ENCODE peak calls at places on chromosomes 6 and 20, in seven cellular contexts. C, G, E, Z, F, W and R are unnamed samples.

GRCh38 chr6:139112146-139112545 is 22.7 kb upstream of the HECA start:
- DNase-seq in F (no peak), W (peak; percentile 58), E (no peak), Z (peak; percentile 32), C (peak; percentile 22), G (no peak), R (no peak)

GRCh38 chr20:40293740-40294139 is 395.3 kb downstream of the MAFB start:
- DNase-seq in W (no peak), F (no peak), Z (no peak), E (no peak), G (no peak), C (no peak), R (no peak)

GRCh38 chr20:13554706-13555105 is 84.0 kb downstream of the TASP1 start:
- DNase-seq in G (no peak), E (no peak), W (no peak), F (no peak), Z (no peak), C (peak; percentile 44), R (no peak)

GRCh38 chr6:14477559-14477958 is 360.0 kb downstream of the CD83 start:
- DNase-seq in F (no peak), E (no peak), G (no peak), C (no peak), W (no peak), Z (no peak), R (no peak)

GRCh38 chr20:64188682-64189529 is 24.7 kb downstream of the MYT1 start:
- DNase-seq in W (no peak), F (no peak), G (peak; percentile 63), Z (peak; percentile 83), E (peak; percentile 56), C (peak; percentile 69), R (peak; percentile 76)

GRCh38 chr20:5205348-5206210 is 78.8 kb downstream of the CDS2 start:
- DNase-seq in G (peak; percentile 73), C (peak; percentile 76), Z (peak; percentile 88), F (peak; percentile 86), E (peak; percentile 78), W (peak; percentile 63), R (peak; percentile 84)

GRCh38 chr6:169976301-169977081 is 225.1 kb downstream of the ERMARD start:
- DNase-seq in W (no peak), F (no peak), E (no peak), Z (peak; percentile 21), G (no peak), C (no peak), R (no peak)

GRCh38 chr6:170248861-170249600 is 41.8 kb downstream of the DLL1 start:
- DNase-seq in G (no peak), W (no peak), C (no peak), F (no peak), E (no peak), Z (no peak), R (no peak)

GRCh38 chr6:72788188-72788587 is 166.3 kb downstream of the KCNQ5 start:
- DNase-seq in E (peak; percentile 92), Z (no peak), C (peak; percentile 85), F (no peak), W (peak; percentile 46), G (no peak), R (no peak)

GRCh38 chr20:53447271-53447670 is 146.4 kb downstream of the ZNF217 start:
- DNase-seq in F (no peak), C (no peak), G (no peak), Z (no peak), E (no peak), W (no peak), R (no peak)

GRCh38 chr20:59001449-59002171 is 5.4 kb downstream of the CTSZ start:
- DNase-seq in W (no peak), E (no peak), G (no peak), C (no peak), F (no peak), Z (no peak), R (no peak)

GRCh38 chr20:19915111-19915798 is 101.9 kb upstream of the NAA20 start:
- DNase-seq in W (no peak), F (no peak), G (no peak), C (no peak), Z (no peak), E (no peak), R (no peak)

GRCh38 chr20:41150664-41151063 is 13.3 kb downstream of the PLCG1 start:
- DNase-seq in C (peak; percentile 29), G (no peak), E (no peak), Z (peak; percentile 42), W (no peak), F (no peak), R (no peak)

GRCh38 chr20:64035066-64035932 is 683 bp upstream of the C20orf204 start:
- DNase-seq in E (no peak), C (no peak), W (no peak), Z (no peak), F (no peak), G (no peak), R (no peak)

GRCh38 chr20:760751-761417 is 7.4 kb downstream of the SLC52A3 start:
- DNase-seq in E (no peak), C (no peak), Z (peak; percentile 73), W (peak; percentile 43), G (peak; percentile 64), F (peak; percentile 94), R (peak; percentile 80)

GRCh38 chr6:28355743-28356665 is 6.3 kb downstream of the ZKSCAN3 start:
- DNase-seq in W (peak; percentile 72), Z (peak; percentile 95), F (peak; percentile 76), C (peak; percentile 91), G (peak; percentile 64), E (peak; percentile 93), R (peak; percentile 84)

GRCh38 chr6:51817832-51818231 is 269.6 kb downstream of the PKHD1 start:
- DNase-seq in F (no peak), W (no peak), E (no peak), Z (no peak), G (no peak), C (no peak), R (no peak)

GRCh38 chr20:25353754-25354705 is 36.6 kb downstream of the ABHD12 start:
- DNase-seq in Z (no peak), W (no peak), G (peak; percentile 12), F (no peak), E (peak; percentile 13), C (no peak), R (no peak)

GRCh38 chr20:58890454-58891075 is 38.0 kb downstream of the GNAS start:
- DNase-seq in Z (peak; percentile 92), G (no peak), C (peak; percentile 77), F (peak; percentile 76), E (peak; percentile 92), W (peak; percentile 60), R (no peak)

GRCh38 chr6:20811112-20811746 is 277.0 kb downstream of the CDKAL1 start:
- DNase-seq in E (peak; percentile 98), F (no peak), Z (peak; percentile 99), C (peak; percentile 99), W (peak; percentile 88), G (peak; percentile 55), R (peak; percentile 61)

GRCh38 chr6:20817806-20818320 is 283.6 kb downstream of the CDKAL1 start:
- DNase-seq in W (no peak), F (no peak), E (no peak), C (peak; percentile 22), Z (no peak), G (no peak), R (no peak)

GRCh38 chr6:20812776-20813175 is 278.5 kb downstream of the CDKAL1 start:
- DNase-seq in F (no peak), E (no peak), Z (no peak), W (no peak), G (no peak), C (no peak), R (no peak)

GRCh38 chr6:20816126-20816525 is 281.9 kb downstream of the CDKAL1 start:
- DNase-seq in E (no peak), G (no peak), Z (no peak), C (no peak), F (no peak), W (no peak), R (no peak)

GRCh38 chr6:20814494-20814893 is 280.2 kb downstream of the CDKAL1 start:
- DNase-seq in W (no peak), F (no peak), C (no peak), E (peak; percentile 37), G (no peak), Z (no peak), R (no peak)
- H3K23ac ChIP-seq in W (no peak overlapping the region), F (no peak overlapping the region), C (no peak overlapping the region), E (no peak overlapping the region), G (no peak overlapping the region), Z (no peak overlapping the region), R (no peak overlapping the region)

GRCh38 chr20:34817801-34818200 is 7.7 kb downstream of the NCOA6 start:
- DNase-seq in G (no peak), F (no peak), Z (no peak), C (no peak), W (no peak), E (no peak), R (no peak)
- H3K23ac ChIP-seq in G (no peak overlapping the region), F (no peak overlapping the region), Z (no peak overlapping the region), C (peak overlapping the region; percentile 72), W (no peak overlapping the region), E (no peak overlapping the region), R (no peak overlapping the region)

DNA sequence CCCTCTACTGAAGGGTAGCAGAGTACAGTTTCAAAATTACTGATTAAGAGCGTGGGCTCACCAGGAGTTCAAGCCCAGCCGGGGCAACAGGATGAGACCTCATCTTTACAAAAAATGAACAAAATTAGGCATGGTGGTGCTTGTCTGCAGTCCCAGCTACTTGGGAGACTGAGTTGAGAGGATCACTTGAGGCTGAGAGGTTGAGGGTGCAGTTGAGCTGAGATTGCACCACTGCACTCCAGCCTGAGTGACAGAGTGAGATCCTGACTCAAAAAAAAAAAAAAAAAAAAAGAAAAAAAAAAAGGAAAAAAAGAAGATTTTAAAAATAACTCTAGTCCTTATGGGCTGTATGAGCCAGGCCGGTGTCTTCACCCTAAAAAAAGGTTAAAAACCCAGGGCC is 18.7 kb downstream of the PABPC1L start:
- DNase-seq in Z (no peak), F (no peak), C (no peak), W (no peak), E (no peak), G (no peak), R (no peak)
- H3K23ac ChIP-seq in Z (no peak overlapping the region), F (no peak overlapping the region), C (no peak overlapping the region), W (no peak overlapping the region), E (no peak overlapping the region), G (no peak overlapping the region), R (no peak overlapping the region)

GRCh38 chr6:168961257-168961656 is 292.4 kb downstream of the THBS2 start:
- DNase-seq in G (no peak), Z (no peak), F (no peak), C (no peak), W (no peak), E (no peak), R (no peak)
- H3K23ac ChIP-seq in G (no peak overlapping the region), Z (no peak overlapping the region), F (no peak overlapping the region), C (no peak overlapping the region), W (no peak overlapping the region), E (no peak overlapping the region), R (no peak overlapping the region)

DNA sequence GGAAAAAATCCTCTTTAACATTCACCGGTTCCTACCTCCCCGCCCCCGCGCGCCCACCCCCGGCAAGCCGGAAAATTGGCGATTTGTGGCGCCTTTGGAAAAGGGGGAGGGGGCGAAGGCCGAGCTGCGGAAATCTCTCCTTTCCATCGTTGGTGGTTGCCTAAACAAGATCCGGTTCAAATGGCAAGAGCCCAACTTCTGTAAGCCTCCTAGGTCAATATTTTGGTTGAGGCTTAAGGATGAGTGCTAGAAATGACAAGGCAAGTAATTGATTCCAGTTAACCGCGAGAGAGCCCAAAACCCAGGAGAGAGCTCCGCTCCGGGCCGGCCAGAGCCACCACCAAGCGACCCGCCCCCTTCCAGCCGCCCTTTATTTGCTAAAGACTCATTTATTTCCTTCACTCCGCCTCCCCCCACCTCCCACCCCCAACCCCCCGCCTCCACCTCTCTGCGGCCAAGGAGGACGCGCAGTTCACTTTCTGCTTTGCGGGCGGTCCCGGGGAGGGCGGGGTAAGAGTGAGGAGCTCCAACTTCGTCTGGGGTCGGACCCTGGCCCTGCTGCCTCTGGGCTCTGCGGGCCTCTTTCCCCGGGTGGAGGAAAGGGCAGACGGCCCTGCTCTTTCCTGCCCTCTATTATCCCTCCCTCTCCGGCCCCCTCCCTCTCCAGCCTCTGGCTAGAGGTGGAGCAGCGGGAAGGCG is 838 bp upstream of the NKX2-2 start:
- DNase-seq in W (no peak), C (no peak), Z (peak; percentile 90), G (no peak), F (peak; percentile 86), E (no peak), R (peak; percentile 93)
- H3K23ac ChIP-seq in W (no peak overlapping the region), C (no peak overlapping the region), Z (no peak overlapping the region), G (no peak overlapping the region), F (no peak overlapping the region), E (no peak overlapping the region), R (no peak overlapping the region)